ENCODE peak calls at places on chromosome 1, in seven cellular contexts. One of them, this sample, is unnamed.

GRCh38 chr1:30109853-30110252 is 613.5 kb downstream of the MATN1 start:
- DNase-seq in stimulated activated CD4-positive, alpha-beta T cell treated with anti-CD3 and anti-CD28 coated beads, Interleukin-2, amount 100 ng/mL, for 48 hours: no peak
- DNase-seq in kidney tubule cell: no peak
- DNase-seq in GM03348: no peak
- DNase-seq in H7: no peak
- DNase-seq in ecto neural progenitor cell: no peak
- DNase-seq in naive thymus-derived CD8-positive, alpha-beta T cell: no peak
- DNase-seq in this sample: peak

GRCh38 chr1:2876846-2877245 is 75.4 kb upstream of the TTC34 start:
- DNase-seq in stimulated activated CD4-positive, alpha-beta T cell treated with anti-CD3 and anti-CD28 coated beads, Interleukin-2, amount 100 ng/mL, for 48 hours: no peak
- DNase-seq in GM03348: no peak
- DNase-seq in ecto neural progenitor cell: no peak
- DNase-seq in H7: no peak
- DNase-seq in kidney tubule cell: no peak
- DNase-seq in naive thymus-derived CD8-positive, alpha-beta T cell: no peak
- DNase-seq in this sample: no peak

GRCh38 chr1:209291715-209292114 is 291.8 kb upstream of the CAMK1G start:
- DNase-seq in naive thymus-derived CD8-positive, alpha-beta T cell: no peak
- DNase-seq in GM03348: no peak
- DNase-seq in H7: no peak
- DNase-seq in stimulated activated CD4-positive, alpha-beta T cell treated with anti-CD3 and anti-CD28 coated beads, Interleukin-2, amount 100 ng/mL, for 48 hours: no peak
- DNase-seq in ecto neural progenitor cell: no peak
- DNase-seq in kidney tubule cell: no peak
- DNase-seq in this sample: no peak

GRCh38 chr1:154859151-154859785 is 10.8 kb downstream of the KCNN3 start:
- DNase-seq in ecto neural progenitor cell: no peak
- DNase-seq in naive thymus-derived CD8-positive, alpha-beta T cell: no peak
- DNase-seq in stimulated activated CD4-positive, alpha-beta T cell treated with anti-CD3 and anti-CD28 coated beads, Interleukin-2, amount 100 ng/mL, for 48 hours: no peak
- DNase-seq in H7: no peak
- DNase-seq in kidney tubule cell: no peak
- DNase-seq in GM03348: no peak
- DNase-seq in this sample: no peak

GRCh38 chr1:7302126-7302525 is 469.0 kb upstream of the VAMP3 start:
- DNase-seq in GM03348: no peak
- DNase-seq in ecto neural progenitor cell: peak
- DNase-seq in stimulated activated CD4-positive, alpha-beta T cell treated with anti-CD3 and anti-CD28 coated beads, Interleukin-2, amount 100 ng/mL, for 48 hours: no peak
- DNase-seq in kidney tubule cell: no peak
- DNase-seq in H7: no peak
- DNase-seq in naive thymus-derived CD8-positive, alpha-beta T cell: no peak
- DNase-seq in this sample: no peak

GRCh38 chr1:167648978-167649752 is 19.1 kb downstream of the RCSD1 start:
- DNase-seq in naive thymus-derived CD8-positive, alpha-beta T cell: no peak
- DNase-seq in GM03348: no peak
- DNase-seq in stimulated activated CD4-positive, alpha-beta T cell treated with anti-CD3 and anti-CD28 coated beads, Interleukin-2, amount 100 ng/mL, for 48 hours: no peak
- DNase-seq in ecto neural progenitor cell: no peak
- DNase-seq in H7: peak
- DNase-seq in kidney tubule cell: no peak
- DNase-seq in this sample: peak

GRCh38 chr1:10904396-10905358 is 107.8 kb upstream of the TARDBP start:
- DNase-seq in stimulated activated CD4-positive, alpha-beta T cell treated with anti-CD3 and anti-CD28 coated beads, Interleukin-2, amount 100 ng/mL, for 48 hours: no peak
- DNase-seq in ecto neural progenitor cell: no peak
- DNase-seq in H7: peak
- DNase-seq in GM03348: no peak
- DNase-seq in naive thymus-derived CD8-positive, alpha-beta T cell: peak
- DNase-seq in kidney tubule cell: no peak
- DNase-seq in this sample: no peak

GRCh38 chr1:162212713-162213112 is 143.2 kb downstream of the NOS1AP start:
- DNase-seq in GM03348: no peak
- DNase-seq in stimulated activated CD4-positive, alpha-beta T cell treated with anti-CD3 and anti-CD28 coated beads, Interleukin-2, amount 100 ng/mL, for 48 hours: no peak
- DNase-seq in ecto neural progenitor cell: no peak
- DNase-seq in naive thymus-derived CD8-positive, alpha-beta T cell: no peak
- DNase-seq in H7: peak
- DNase-seq in kidney tubule cell: no peak
- DNase-seq in this sample: no peak

GRCh38 chr1:42282024-42282579 is 52.9 kb downstream of the FOXJ3 start:
- DNase-seq in stimulated activated CD4-positive, alpha-beta T cell treated with anti-CD3 and anti-CD28 coated beads, Interleukin-2, amount 100 ng/mL, for 48 hours: no peak
- DNase-seq in ecto neural progenitor cell: no peak
- DNase-seq in naive thymus-derived CD8-positive, alpha-beta T cell: no peak
- DNase-seq in kidney tubule cell: peak
- DNase-seq in H7: no peak
- DNase-seq in GM03348: peak
- DNase-seq in this sample: no peak

GRCh38 chr1:59379028-59379728 is 82.3 kb downstream of the FGGY start:
- DNase-seq in naive thymus-derived CD8-positive, alpha-beta T cell: no peak
- DNase-seq in stimulated activated CD4-positive, alpha-beta T cell treated with anti-CD3 and anti-CD28 coated beads, Interleukin-2, amount 100 ng/mL, for 48 hours: no peak
- DNase-seq in kidney tubule cell: no peak
- DNase-seq in ecto neural progenitor cell: no peak
- DNase-seq in GM03348: no peak
- DNase-seq in H7: no peak
- DNase-seq in this sample: no peak

GRCh38 chr1:167344112-167344511 is 123.4 kb downstream of the POU2F1 start:
- DNase-seq in kidney tubule cell: peak
- DNase-seq in ecto neural progenitor cell: no peak
- DNase-seq in stimulated activated CD4-positive, alpha-beta T cell treated with anti-CD3 and anti-CD28 coated beads, Interleukin-2, amount 100 ng/mL, for 48 hours: no peak
- DNase-seq in H7: no peak
- DNase-seq in naive thymus-derived CD8-positive, alpha-beta T cell: no peak
- DNase-seq in GM03348: no peak
- DNase-seq in this sample: no peak

GRCh38 chr1:2625311-2625710 is 7.5 kb downstream of the MMEL1 start:
- DNase-seq in GM03348: no peak
- DNase-seq in ecto neural progenitor cell: no peak
- DNase-seq in kidney tubule cell: no peak
- DNase-seq in naive thymus-derived CD8-positive, alpha-beta T cell: no peak
- DNase-seq in H7: no peak
- DNase-seq in stimulated activated CD4-positive, alpha-beta T cell treated with anti-CD3 and anti-CD28 coated beads, Interleukin-2, amount 100 ng/mL, for 48 hours: no peak
- DNase-seq in this sample: no peak

GRCh38 chr1:27216466-27216865 is 18.0 kb upstream of the WDTC1 start:
- DNase-seq in GM03348: no peak
- DNase-seq in kidney tubule cell: no peak
- DNase-seq in ecto neural progenitor cell: no peak
- DNase-seq in stimulated activated CD4-positive, alpha-beta T cell treated with anti-CD3 and anti-CD28 coated beads, Interleukin-2, amount 100 ng/mL, for 48 hours: no peak
- DNase-seq in H7: no peak
- DNase-seq in naive thymus-derived CD8-positive, alpha-beta T cell: no peak
- DNase-seq in this sample: no peak

GRCh38 chr1:43440358-43440757 is 13.4 kb downstream of the HYI start:
- DNase-seq in H7: peak
- DNase-seq in kidney tubule cell: no peak
- DNase-seq in stimulated activated CD4-positive, alpha-beta T cell treated with anti-CD3 and anti-CD28 coated beads, Interleukin-2, amount 100 ng/mL, for 48 hours: no peak
- DNase-seq in naive thymus-derived CD8-positive, alpha-beta T cell: no peak
- DNase-seq in ecto neural progenitor cell: no peak
- DNase-seq in GM03348: no peak
- DNase-seq in this sample: no peak

GRCh38 chr1:3543076-3544049 is 67.9 kb downstream of the MEGF6 start:
- DNase-seq in naive thymus-derived CD8-positive, alpha-beta T cell: no peak
- DNase-seq in H7: peak
- DNase-seq in stimulated activated CD4-positive, alpha-beta T cell treated with anti-CD3 and anti-CD28 coated beads, Interleukin-2, amount 100 ng/mL, for 48 hours: no peak
- DNase-seq in GM03348: peak
- DNase-seq in ecto neural progenitor cell: peak
- DNase-seq in kidney tubule cell: peak
- DNase-seq in this sample: no peak

GRCh38 chr1:203089001-203089650 is 3.3 kb upstream of the MYOG start:
- DNase-seq in naive thymus-derived CD8-positive, alpha-beta T cell: no peak
- DNase-seq in ecto neural progenitor cell: peak
- DNase-seq in H7: no peak
- DNase-seq in GM03348: no peak
- DNase-seq in kidney tubule cell: peak
- DNase-seq in stimulated activated CD4-positive, alpha-beta T cell treated with anti-CD3 and anti-CD28 coated beads, Interleukin-2, amount 100 ng/mL, for 48 hours: no peak
- DNase-seq in this sample: peak

GRCh38 chr1:116359871-116360270 is 13.2 kb upstream of the ATP1A1 start:
- DNase-seq in kidney tubule cell: no peak
- DNase-seq in naive thymus-derived CD8-positive, alpha-beta T cell: no peak
- DNase-seq in ecto neural progenitor cell: no peak
- DNase-seq in H7: no peak
- DNase-seq in stimulated activated CD4-positive, alpha-beta T cell treated with anti-CD3 and anti-CD28 coated beads, Interleukin-2, amount 100 ng/mL, for 48 hours: no peak
- DNase-seq in GM03348: no peak
- DNase-seq in this sample: no peak

GRCh38 chr1:28878796-28879195 is 35.6 kb upstream of the EPB41 start:
- DNase-seq in kidney tubule cell: no peak
- DNase-seq in ecto neural progenitor cell: no peak
- DNase-seq in naive thymus-derived CD8-positive, alpha-beta T cell: no peak
- DNase-seq in H7: no peak
- DNase-seq in stimulated activated CD4-positive, alpha-beta T cell treated with anti-CD3 and anti-CD28 coated beads, Interleukin-2, amount 100 ng/mL, for 48 hours: no peak
- DNase-seq in GM03348: no peak
- DNase-seq in this sample: no peak

GRCh38 chr1:219227731-219228419 is 54.2 kb downstream of the LYPLAL1 start:
- DNase-seq in kidney tubule cell: no peak
- DNase-seq in H7: no peak
- DNase-seq in ecto neural progenitor cell: no peak
- DNase-seq in stimulated activated CD4-positive, alpha-beta T cell treated with anti-CD3 and anti-CD28 coated beads, Interleukin-2, amount 100 ng/mL, for 48 hours: no peak
- DNase-seq in GM03348: no peak
- DNase-seq in naive thymus-derived CD8-positive, alpha-beta T cell: no peak
- DNase-seq in this sample: no peak

GRCh38 chr1:195376190-195376589 is 1232.0 kb downstream of the KCNT2 start:
- DNase-seq in ecto neural progenitor cell: no peak
- DNase-seq in stimulated activated CD4-positive, alpha-beta T cell treated with anti-CD3 and anti-CD28 coated beads, Interleukin-2, amount 100 ng/mL, for 48 hours: no peak
- DNase-seq in kidney tubule cell: peak
- DNase-seq in H7: no peak
- DNase-seq in GM03348: peak
- DNase-seq in naive thymus-derived CD8-positive, alpha-beta T cell: no peak
- DNase-seq in this sample: no peak

GRCh38 chr1:228242313-228242864 is 34.5 kb downstream of the OBSCN start:
- DNase-seq in GM03348: no peak
- DNase-seq in kidney tubule cell: no peak
- DNase-seq in H7: no peak
- DNase-seq in stimulated activated CD4-positive, alpha-beta T cell treated with anti-CD3 and anti-CD28 coated beads, Interleukin-2, amount 100 ng/mL, for 48 hours: no peak
- DNase-seq in naive thymus-derived CD8-positive, alpha-beta T cell: no peak
- DNase-seq in ecto neural progenitor cell: no peak
- DNase-seq in this sample: no peak

GRCh38 chr1:67285780-67286488 is 21.7 kb upstream of the IL12RB2 start:
- DNase-seq in H7: no peak
- DNase-seq in naive thymus-derived CD8-positive, alpha-beta T cell: no peak
- DNase-seq in stimulated activated CD4-positive, alpha-beta T cell treated with anti-CD3 and anti-CD28 coated beads, Interleukin-2, amount 100 ng/mL, for 48 hours: no peak
- DNase-seq in ecto neural progenitor cell: no peak
- DNase-seq in GM03348: no peak
- DNase-seq in kidney tubule cell: peak
- DNase-seq in this sample: no peak

GRCh38 chr1:238892612-238893011 is 493.8 kb upstream of the CHRM3 start:
- DNase-seq in kidney tubule cell: peak
- DNase-seq in ecto neural progenitor cell: no peak
- DNase-seq in GM03348: no peak
- DNase-seq in H7: no peak
- DNase-seq in stimulated activated CD4-positive, alpha-beta T cell treated with anti-CD3 and anti-CD28 coated beads, Interleukin-2, amount 100 ng/mL, for 48 hours: no peak
- DNase-seq in naive thymus-derived CD8-positive, alpha-beta T cell: no peak
- DNase-seq in this sample: no peak

GRCh38 chr1:8343464-8344001 is 25.6 kb downstream of the SLC45A1 start:
- DNase-seq in GM03348: peak
- DNase-seq in ecto neural progenitor cell: no peak
- DNase-seq in H7: no peak
- DNase-seq in kidney tubule cell: peak
- DNase-seq in stimulated activated CD4-positive, alpha-beta T cell treated with anti-CD3 and anti-CD28 coated beads, Interleukin-2, amount 100 ng/mL, for 48 hours: no peak
- DNase-seq in naive thymus-derived CD8-positive, alpha-beta T cell: no peak
- DNase-seq in this sample: no peak

This sample was measured in pons.